ENCODE peak calls at places on chromosomes 2 and 18, in eight cellular contexts. One of them, this sample, is unnamed.
A peak's percentile ranks its signal among the peaks of the same experiment; 100 is the strongest.

GRCh38 chr2:156110890-156111289 is 221.6 kb downstream of the NR4A2 start:
- DNase-seq in prostate gland: no peak
- DNase-seq in GM23338: peak; percentile 70
- DNase-seq in HCT116: peak; percentile 37
- DNase-seq in stomach: peak; percentile 34
- DNase-seq in sigmoid colon: no peak
- DNase-seq in vagina: no peak
- DNase-seq in transverse colon: peak; percentile 39
- DNase-seq in this sample: no peak

GRCh38 chr2:218145124-218145523 is 19.3 kb downstream of the CXCR2 start:
- DNase-seq in prostate gland: no peak
- DNase-seq in GM23338: no peak
- DNase-seq in HCT116: no peak
- DNase-seq in stomach: peak; percentile 51
- DNase-seq in sigmoid colon: peak; percentile 69
- DNase-seq in vagina: no peak
- DNase-seq in transverse colon: peak; percentile 13
- DNase-seq in this sample: peak; percentile 64

GRCh38 chr2:171522804-171523338 is 597 bp downstream of the CYBRD1 start:
- DNase-seq in prostate gland: peak; percentile 21
- DNase-seq in GM23338: peak; percentile 63
- DNase-seq in HCT116: no peak
- DNase-seq in stomach: no peak
- DNase-seq in sigmoid colon: peak; percentile 73
- DNase-seq in vagina: no peak
- DNase-seq in transverse colon: peak; percentile 32
- DNase-seq in this sample: no peak

GRCh38 chr2:215435261-215435808 is 533 bp downstream of the FN1 start:
- DNase-seq in prostate gland: no peak
- DNase-seq in GM23338: peak; percentile 77
- DNase-seq in HCT116: no peak
- DNase-seq in stomach: peak; percentile 26
- DNase-seq in sigmoid colon: peak; percentile 79
- DNase-seq in vagina: no peak
- DNase-seq in transverse colon: peak; percentile 12
- DNase-seq in this sample: no peak

GRCh38 chr18:4748975-4749374 is 293.9 kb upstream of the DLGAP1 start:
- DNase-seq in prostate gland: no peak
- DNase-seq in GM23338: no peak
- DNase-seq in HCT116: no peak
- DNase-seq in stomach: no peak
- DNase-seq in sigmoid colon: no peak
- DNase-seq in vagina: no peak
- DNase-seq in transverse colon: no peak
- DNase-seq in this sample: no peak

GRCh38 chr2:96681540-96681939 is 39.0 kb downstream of the FER1L5 start:
- DNase-seq in prostate gland: no peak
- DNase-seq in GM23338: no peak
- DNase-seq in HCT116: no peak
- DNase-seq in stomach: no peak
- DNase-seq in sigmoid colon: no peak
- DNase-seq in vagina: no peak
- DNase-seq in transverse colon: no peak
- DNase-seq in this sample: no peak

GRCh38 chr2:222572264-222572721 is 83.6 kb downstream of the FARSB start:
- DNase-seq in prostate gland: no peak
- DNase-seq in GM23338: no peak
- DNase-seq in HCT116: no peak
- DNase-seq in stomach: no peak
- DNase-seq in sigmoid colon: no peak
- DNase-seq in vagina: no peak
- DNase-seq in transverse colon: no peak
- DNase-seq in this sample: no peak

GRCh38 chr18:8341481-8342230 is 267.6 kb upstream of the RAB12 start:
- DNase-seq in prostate gland: peak; percentile 45
- DNase-seq in GM23338: peak; percentile 20
- DNase-seq in HCT116: no peak
- DNase-seq in stomach: peak; percentile 60
- DNase-seq in sigmoid colon: no peak
- DNase-seq in vagina: no peak
- DNase-seq in transverse colon: no peak
- DNase-seq in this sample: no peak

GRCh38 chr2:73870084-73870483 is 22.7 kb upstream of the ACTG2 start:
- DNase-seq in prostate gland: peak; percentile 64
- DNase-seq in GM23338: no peak
- DNase-seq in HCT116: no peak
- DNase-seq in stomach: peak; percentile 37
- DNase-seq in sigmoid colon: peak; percentile 92
- DNase-seq in vagina: no peak
- DNase-seq in transverse colon: peak; percentile 66
- DNase-seq in this sample: no peak

GRCh38 chr2:239292531-239292930 is 108.3 kb downstream of the HDAC4 start:
- DNase-seq in prostate gland: no peak
- DNase-seq in GM23338: no peak
- DNase-seq in HCT116: no peak
- DNase-seq in stomach: no peak
- DNase-seq in sigmoid colon: no peak
- DNase-seq in vagina: no peak
- DNase-seq in transverse colon: peak; percentile 3
- DNase-seq in this sample: no peak

GRCh38 chr2:224221455-224221913 is 180.4 kb downstream of the FAM124B start:
- DNase-seq in prostate gland: no peak
- DNase-seq in GM23338: peak; percentile 70
- DNase-seq in HCT116: no peak
- DNase-seq in stomach: no peak
- DNase-seq in sigmoid colon: no peak
- DNase-seq in vagina: no peak
- DNase-seq in transverse colon: no peak
- DNase-seq in this sample: no peak

GRCh38 chr2:133865141-133865540 is 296.9 kb upstream of the NCKAP5 start:
- DNase-seq in prostate gland: no peak
- DNase-seq in GM23338: no peak
- DNase-seq in HCT116: no peak
- DNase-seq in stomach: no peak
- DNase-seq in sigmoid colon: no peak
- DNase-seq in vagina: no peak
- DNase-seq in transverse colon: no peak
- DNase-seq in this sample: no peak

GRCh38 chr2:236309669-236310029 is 45.4 kb upstream of the ASB18 start:
- DNase-seq in prostate gland: no peak
- DNase-seq in GM23338: peak; percentile 85
- DNase-seq in HCT116: no peak
- DNase-seq in stomach: no peak
- DNase-seq in sigmoid colon: no peak
- DNase-seq in vagina: peak; percentile 64
- DNase-seq in transverse colon: no peak
- DNase-seq in this sample: no peak

GRCh38 chr2:204026294-204026693 is 89.7 kb downstream of the ICOS start:
- DNase-seq in prostate gland: no peak
- DNase-seq in GM23338: peak; percentile 35
- DNase-seq in HCT116: no peak
- DNase-seq in stomach: no peak
- DNase-seq in sigmoid colon: no peak
- DNase-seq in vagina: no peak
- DNase-seq in transverse colon: no peak
- DNase-seq in this sample: no peak

GRCh38 chr2:204027105-204027504 is 90.5 kb downstream of the ICOS start:
- DNase-seq in prostate gland: no peak
- DNase-seq in GM23338: no peak
- DNase-seq in HCT116: no peak
- DNase-seq in stomach: no peak
- DNase-seq in sigmoid colon: no peak
- DNase-seq in vagina: no peak
- DNase-seq in transverse colon: no peak
- DNase-seq in this sample: no peak

GRCh38 chr2:204024503-204024902 is 87.9 kb downstream of the ICOS start:
- DNase-seq in prostate gland: peak; percentile 37
- DNase-seq in GM23338: peak; percentile 73
- DNase-seq in HCT116: peak; percentile 19
- DNase-seq in stomach: peak; percentile 34
- DNase-seq in sigmoid colon: no peak
- DNase-seq in vagina: no peak
- DNase-seq in transverse colon: peak; percentile 16
- DNase-seq in this sample: no peak

GRCh38 chr2:204023088-204023487 is 86.5 kb downstream of the ICOS start:
- DNase-seq in prostate gland: no peak
- DNase-seq in GM23338: no peak
- DNase-seq in HCT116: no peak
- DNase-seq in stomach: no peak
- DNase-seq in sigmoid colon: no peak
- DNase-seq in vagina: no peak
- DNase-seq in transverse colon: no peak
- DNase-seq in this sample: no peak

GRCh38 chr2:204024906-204025475 is 88.4 kb downstream of the ICOS start:
- DNase-seq in prostate gland: no peak
- DNase-seq in GM23338: peak; percentile 14
- DNase-seq in HCT116: no peak
- DNase-seq in stomach: no peak
- DNase-seq in sigmoid colon: no peak
- DNase-seq in vagina: no peak
- DNase-seq in transverse colon: no peak
- DNase-seq in this sample: no peak
- TF ChIP-seq CTCF in prostate gland: no peak
- TF ChIP-seq CTCF in GM23338: no peak
- TF ChIP-seq CTCF in HCT116: no peak
- TF ChIP-seq CTCF in stomach: no peak
- TF ChIP-seq CTCF in sigmoid colon: no peak
- TF ChIP-seq CTCF in vagina: no peak
- TF ChIP-seq CTCF in transverse colon: no peak
- TF ChIP-seq CTCF in this sample: no peak

GRCh38 chr2:85733121-85733960 is 20.4 kb upstream of the ATOH8 start:
- DNase-seq in prostate gland: no peak
- DNase-seq in GM23338: no peak
- DNase-seq in HCT116: no peak
- DNase-seq in stomach: no peak
- DNase-seq in sigmoid colon: peak; percentile 60
- DNase-seq in vagina: no peak
- DNase-seq in transverse colon: no peak
- DNase-seq in this sample: no peak
- TF ChIP-seq POLR2AphosphoS5 in prostate gland: no peak
- TF ChIP-seq POLR2AphosphoS5 in GM23338: no peak
- TF ChIP-seq POLR2AphosphoS5 in HCT116: no peak
- TF ChIP-seq POLR2AphosphoS5 in stomach: no peak
- TF ChIP-seq POLR2AphosphoS5 in sigmoid colon: no peak
- TF ChIP-seq POLR2AphosphoS5 in vagina: no peak
- TF ChIP-seq POLR2AphosphoS5 in transverse colon: no peak
- TF ChIP-seq POLR2AphosphoS5 in this sample: no peak

DNA sequence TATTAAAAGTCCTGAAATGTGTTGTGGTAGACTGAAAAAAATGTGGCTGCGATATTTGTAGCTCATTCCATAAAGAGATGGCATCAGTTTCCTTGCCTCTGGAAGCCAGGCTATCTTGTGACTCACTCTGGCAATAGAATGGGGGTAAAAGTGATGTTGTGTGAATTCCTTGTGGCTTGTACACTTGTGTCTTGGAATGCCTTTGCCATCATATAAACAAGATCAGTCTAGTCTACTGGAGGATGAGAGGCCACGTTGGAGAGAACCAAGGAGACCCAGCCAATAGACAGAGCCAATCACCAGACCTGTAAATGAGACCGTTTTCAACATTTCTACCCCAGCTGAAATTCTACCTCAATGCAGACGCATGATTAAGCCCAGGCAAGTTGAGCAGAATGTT is 254.1 kb downstream of the TRIB2 start:
- DNase-seq in prostate gland: no peak
- DNase-seq in GM23338: no peak
- DNase-seq in HCT116: no peak
- DNase-seq in stomach: no peak
- DNase-seq in sigmoid colon: no peak
- DNase-seq in vagina: no peak
- DNase-seq in transverse colon: no peak
- DNase-seq in this sample: no peak
- TF ChIP-seq CTCF in prostate gland: no peak
- TF ChIP-seq CTCF in GM23338: no peak
- TF ChIP-seq CTCF in HCT116: no peak
- TF ChIP-seq CTCF in stomach: no peak
- TF ChIP-seq CTCF in sigmoid colon: no peak
- TF ChIP-seq CTCF in vagina: no peak
- TF ChIP-seq CTCF in transverse colon: no peak
- TF ChIP-seq CTCF in this sample: no peak

DNA sequence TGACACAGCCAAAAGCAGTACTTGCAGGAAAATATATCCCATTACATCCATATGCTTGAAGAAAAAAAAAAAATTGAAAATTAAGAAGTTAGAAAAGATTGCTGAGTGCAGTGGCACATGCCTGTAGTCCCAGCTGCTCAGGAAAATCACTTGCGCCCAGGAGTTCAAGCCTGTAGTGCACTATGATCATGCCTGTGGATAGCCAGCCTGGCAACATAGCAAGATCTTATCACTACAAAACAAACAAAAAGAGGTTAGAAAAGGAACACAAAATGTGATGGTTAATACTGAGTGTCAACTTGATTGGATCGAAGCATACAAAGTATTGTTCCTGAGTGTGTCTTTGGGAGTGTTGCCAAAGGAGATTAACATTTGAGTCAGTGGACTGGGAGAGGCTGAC is 361.9 kb downstream of the NYAP2 start:
- DNase-seq in prostate gland: no peak
- DNase-seq in GM23338: no peak
- DNase-seq in HCT116: no peak
- DNase-seq in stomach: no peak
- DNase-seq in sigmoid colon: no peak
- DNase-seq in vagina: no peak
- DNase-seq in transverse colon: no peak
- DNase-seq in this sample: no peak
- TF ChIP-seq POLR2AphosphoS5 in prostate gland: no peak
- TF ChIP-seq POLR2AphosphoS5 in GM23338: no peak
- TF ChIP-seq POLR2AphosphoS5 in HCT116: no peak
- TF ChIP-seq POLR2AphosphoS5 in stomach: no peak
- TF ChIP-seq POLR2AphosphoS5 in sigmoid colon: no peak
- TF ChIP-seq POLR2AphosphoS5 in vagina: no peak
- TF ChIP-seq POLR2AphosphoS5 in transverse colon: no peak
- TF ChIP-seq POLR2AphosphoS5 in this sample: no peak

This sample was measured in upper lobe of left lung.